ENCODE peak calls at places on chromosomes 6 and 20, in ten cellular contexts. P, V, W, N, G, M, D, C, R and T are unnamed samples.

GRCh38 chr6:118705799-118706481 is 54.5 kb upstream of the CEP85L start:
- DNase-seq in R (peak; percentile 74), M (no peak), C (peak; percentile 36), P (peak; percentile 79), V (peak; percentile 65), G (peak; percentile 20), D (no peak), N (no peak), W (peak; percentile 52), T (no peak)

GRCh38 chr6:85417336-85417735 is 32.5 kb upstream of the NT5E start:
- DNase-seq in D (no peak), V (no peak), C (peak; percentile 75), G (no peak), M (no peak), N (no peak), W (no peak), R (no peak), P (no peak), T (no peak)

GRCh38 chr6:14638932-14639875 is 521.6 kb downstream of the CD83 start:
- DNase-seq in V (no peak), C (peak; percentile 60), R (no peak), D (peak; percentile 52), G (peak; percentile 77), W (peak; percentile 44), M (no peak), N (peak; percentile 79), P (peak; percentile 62), T (no peak)

GRCh38 chr20:1868856-1869255 is 26.4 kb upstream of the SIRPA start:
- DNase-seq in D (no peak), W (peak; percentile 16), N (no peak), V (no peak), G (no peak), M (no peak), P (no peak), C (peak; percentile 64), R (no peak), T (no peak)

GRCh38 chr6:53641348-53641747 is 24.2 kb downstream of the KLHL31 start:
- DNase-seq in V (no peak), P (no peak), C (no peak), N (no peak), M (no peak), R (no peak), D (no peak), G (no peak), W (no peak), T (no peak)

GRCh38 chr6:25042599-25042936 is 106.8 kb upstream of the RIPOR2 start:
- DNase-seq in P (no peak), V (no peak), W (no peak), C (no peak), D (no peak), R (no peak), G (no peak), N (no peak), M (no peak), T (no peak)

GRCh38 chr6:99589907-99590493 is 16.6 kb upstream of the PRDM13 start:
- DNase-seq in V (no peak), N (no peak), G (no peak), M (no peak), D (no peak), W (no peak), R (no peak), C (no peak), P (no peak), T (no peak)

GRCh38 chr6:151340206-151340978 is 51.0 kb downstream of the ZBTB2 start:
- DNase-seq in G (no peak), N (no peak), R (no peak), P (no peak), C (no peak), V (no peak), M (no peak), W (no peak), D (no peak), T (no peak)

GRCh38 chr20:20018366-20018765 is 1.2 kb downstream of the NAA20 start:
- DNase-seq in W (no peak), M (no peak), C (no peak), R (no peak), G (no peak), N (no peak), P (peak; percentile 50), D (no peak), V (no peak), T (no peak)

GRCh38 chr20:20014659-20015058 is 2.5 kb upstream of the NAA20 start:
- DNase-seq in N (no peak), G (no peak), M (no peak), V (no peak), C (no peak), P (peak; percentile 54), D (no peak), W (no peak), R (peak; percentile 45), T (no peak)

GRCh38 chr20:20017001-20017851 is at the start of gene NAA20:
- DNase-seq in V (peak; percentile 95), R (peak; percentile 92), P (peak; percentile 97), C (peak; percentile 90), D (peak; percentile 94), M (peak; percentile 98), N (peak; percentile 94), W (peak; percentile 93), G (peak; percentile 95), T (peak; percentile 83)

GRCh38 chr20:20019123-20019522 is 2.0 kb downstream of the NAA20 start:
- DNase-seq in V (no peak), R (no peak), C (no peak), W (no peak), D (no peak), G (no peak), M (no peak), P (no peak), N (no peak), T (no peak)

DNA sequence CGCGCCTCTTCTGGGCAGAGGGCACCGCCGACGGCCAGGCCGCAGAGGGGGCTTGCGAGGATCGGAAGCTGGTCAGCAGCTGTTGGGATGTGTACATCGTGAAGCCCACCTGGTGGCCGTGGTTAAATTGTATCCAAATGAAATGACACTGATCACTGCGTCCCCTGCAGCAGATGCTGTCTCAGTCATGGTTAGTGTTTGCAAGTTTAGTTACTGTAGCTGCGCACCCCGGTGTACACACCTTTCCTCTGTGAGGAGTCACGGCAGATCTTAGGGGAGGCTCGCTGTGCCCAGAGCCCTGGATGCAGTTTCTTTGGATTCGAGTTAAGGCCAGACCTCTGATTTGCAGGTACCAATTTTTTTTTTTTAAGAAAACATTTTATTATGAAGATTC is 687 bp downstream of the NAA20 start:
- DNase-seq in W (no peak), P (peak; percentile 48), R (peak; percentile 27), N (no peak), M (no peak), V (peak; percentile 14), G (no peak), C (no peak), D (no peak), T (no peak)
- TF ChIP-seq CTCF in W (no peak), P (no peak), R (no peak), N (no peak), M (no peak), V (no peak), G (no peak), C (no peak), D (no peak), T (no peak)

GRCh38 chr6:4472222-4472621 is 304.0 kb upstream of the CDYL start:
- DNase-seq in R (no peak), D (no peak), P (no peak), N (no peak), M (no peak), G (no peak), W (no peak), V (no peak), C (no peak), T (no peak)

GRCh38 chr6:4466260-4466659 is 309.9 kb upstream of the CDYL start:
- DNase-seq in N (no peak), M (no peak), D (no peak), R (peak; percentile 76), P (no peak), W (peak; percentile 43), C (peak; percentile 68), G (no peak), V (no peak), T (no peak)

GRCh38 chr6:4464638-4465037 is 311.6 kb upstream of the CDYL start:
- DNase-seq in W (no peak), D (no peak), V (no peak), M (no peak), R (no peak), G (no peak), P (no peak), C (no peak), N (no peak), T (no peak)

GRCh38 chr6:4470698-4471210 is 305.4 kb upstream of the CDYL start:
- DNase-seq in M (no peak), R (no peak), P (no peak), V (no peak), C (no peak), N (no peak), G (no peak), W (no peak), D (no peak), T (no peak)

DNA sequence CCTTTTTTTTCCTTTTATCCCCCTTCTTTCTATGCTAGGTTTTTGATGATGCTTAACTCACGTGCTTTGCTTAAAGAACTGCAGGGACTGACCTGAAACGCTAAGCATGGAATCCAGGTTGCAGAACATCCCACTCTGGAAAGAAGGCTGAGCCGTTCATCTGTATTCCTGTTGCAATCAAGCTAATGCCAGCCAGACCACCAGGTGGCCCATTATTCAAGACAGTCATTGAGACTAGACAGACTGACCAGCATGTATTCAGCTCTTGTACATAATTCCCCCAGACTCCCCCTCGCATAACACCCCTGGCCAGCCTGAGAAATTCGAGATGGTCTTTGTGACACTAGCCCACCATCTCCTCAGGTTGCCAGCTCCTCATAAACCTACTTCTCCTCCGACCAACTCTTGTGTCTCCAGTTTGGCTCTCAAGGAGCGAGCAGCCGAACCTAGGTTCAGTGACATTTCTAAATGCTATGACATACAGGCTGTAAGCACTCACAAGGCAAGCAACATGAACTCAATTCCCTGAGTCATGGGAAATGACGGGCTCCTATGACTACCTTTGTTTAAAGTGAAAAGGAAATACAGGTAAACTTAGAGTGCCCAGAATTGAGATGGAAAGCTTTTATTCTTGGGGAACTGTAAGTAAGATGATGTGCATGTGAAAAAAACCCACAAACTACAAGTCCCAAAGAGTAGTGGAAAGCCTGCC is 309.3 kb upstream of the CDYL start:
- DNase-seq in R (peak; percentile 23), P (peak; percentile 18), G (no peak), V (no peak), D (no peak), N (no peak), M (no peak), C (no peak), W (no peak), T (no peak)
- TF ChIP-seq CTCF in R (no peak), P (peak; percentile 14), G (no peak), V (no peak), D (no peak), N (no peak), M (no peak), C (no peak), W (peak; percentile 20), T (no peak)

DNA sequence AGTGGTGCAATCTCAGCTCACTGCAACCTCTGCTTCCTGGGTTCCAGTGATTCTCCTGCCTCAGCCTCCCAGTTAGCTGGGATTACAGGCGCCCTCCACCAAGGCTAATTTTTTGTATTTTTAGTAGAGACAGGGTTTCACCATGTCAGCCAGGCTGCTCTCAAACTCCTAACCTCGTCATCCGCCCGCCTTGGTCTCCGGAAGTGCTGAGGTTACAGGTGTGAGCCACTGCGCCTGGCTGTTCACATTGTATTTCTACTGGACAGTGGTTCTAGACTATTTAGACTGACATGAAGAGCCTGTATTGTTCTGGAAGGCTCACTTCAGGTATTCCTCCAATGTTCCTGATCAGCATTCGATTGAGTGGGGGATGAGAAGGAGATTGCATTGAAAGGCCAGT is 14.8 kb upstream of the OVOL2 start:
- DNase-seq in N (no peak), D (no peak), G (no peak), M (no peak), V (peak; percentile 53), C (no peak), P (no peak), W (no peak), R (no peak), T (no peak)
- TF ChIP-seq CTCF in N (no peak), D (no peak), G (no peak), M (no peak), V (no peak), C (no peak), P (no peak), W (no peak), R (no peak), T (no peak)

GRCh38 chr6:89411269-89412070 is 603 bp downstream of the RRAGD start:
- DNase-seq in D (peak; percentile 44), W (no peak), C (no peak), N (peak; percentile 19), G (peak; percentile 41), P (peak; percentile 86), R (no peak), V (peak; percentile 34), M (peak; percentile 82), T (peak; percentile 46)

GRCh38 chr6:89412071-89413005 is at the start of gene RRAGD:
- DNase-seq in N (peak; percentile 64), C (no peak), G (peak; percentile 75), W (no peak), P (peak; percentile 85), M (peak; percentile 85), D (peak; percentile 78), V (peak; percentile 77), R (no peak), T (peak; percentile 56)

GRCh38 chr6:89409461-89410035 is 2.5 kb downstream of the RRAGD start:
- DNase-seq in C (no peak), M (no peak), P (no peak), V (no peak), R (no peak), W (no peak), N (peak; percentile 22), D (peak; percentile 20), G (peak; percentile 29), T (no peak)

GRCh38 chr6:89411019-89411268 is 1.1 kb downstream of the RRAGD start:
- DNase-seq in G (no peak), N (no peak), D (no peak), P (peak; percentile 45), M (peak; percentile 77), C (no peak), V (peak; percentile 34), R (no peak), W (no peak), T (no peak)

GRCh38 chr6:89410231-89411018 is 1.6 kb downstream of the RRAGD start:
- DNase-seq in M (no peak), V (peak; percentile 54), P (peak; percentile 39), R (no peak), C (no peak), D (no peak), G (no peak), W (peak; percentile 14), N (no peak), T (no peak)
- TF ChIP-seq CTCF in M (no peak), V (no peak), P (no peak), R (no peak), C (no peak), D (no peak), G (no peak), W (no peak), N (no peak), T (no peak)